ENCODE peak calls at places on chromosome 21, in seven cellular contexts. F is IMR-90, T is A549, V is transverse colon, E is adrenal gland, Z is GM06990, D is MM.1S. N is an unnamed sample.

GRCh38 chr21:21971384-21971783 is 973.2 kb downstream of the NCAM2 start:
- DNase-seq in F (no peak), T (no peak), V (no peak), E (no peak), Z (no peak), D (no peak), N (no peak)

GRCh38 chr21:42281196-42281680 is 34.0 kb downstream of the TFF3 start:
- DNase-seq in F (no peak), T (no peak), V (no peak), E (no peak), Z (no peak), D (no peak), N (no peak)

GRCh38 chr21:42299324-42300044 is 15.7 kb downstream of the TFF3 start:
- DNase-seq in F (no peak), T (no peak), V (no peak), E (no peak), Z (no peak), D (no peak), N (peak)

GRCh38 chr21:38083534-38083933 is 167.3 kb upstream of the KCNJ6 start:
- DNase-seq in F (no peak), T (no peak), V (no peak), E (no peak), Z (no peak), D (no peak), N (no peak)

GRCh38 chr21:37665230-37666024 is 250.8 kb downstream of the KCNJ6 start:
- DNase-seq in F (no peak), T (no peak), V (no peak), E (no peak), Z (no peak), D (no peak), N (no peak)

GRCh38 chr21:34884346-34884929 is 164.7 kb downstream of the RUNX1 start:
- DNase-seq in F (no peak), T (no peak), V (no peak), E (no peak), Z (no peak), D (no peak), N (no peak)

GRCh38 chr21:42081138-42081537 is 10.0 kb downstream of the UMODL1 start:
- DNase-seq in F (no peak), T (no peak), V (no peak), E (no peak), Z (no peak), D (no peak), N (no peak)

GRCh38 chr21:27476696-27477095 is 509.8 kb upstream of the ADAMTS5 start:
- DNase-seq in F (peak), T (no peak), V (no peak), E (no peak), Z (no peak), D (no peak), N (no peak)

GRCh38 chr21:29078884-29079765 is 5.7 kb upstream of the CCT8 start:
- DNase-seq in F (no peak), T (no peak), V (no peak), E (peak), Z (peak), D (peak), N (no peak)

GRCh38 chr21:26966978-26967913 is at the start of gene ADAMTS5:
- DNase-seq in F (peak), T (no peak), V (peak), E (no peak), Z (no peak), D (no peak), N (peak)

GRCh38 chr21:37338671-37339526 is 27.7 kb upstream of the DYRK1A start:
- DNase-seq in F (peak), T (peak), V (no peak), E (peak), Z (no peak), D (no peak), N (peak)

GRCh38 chr21:30207252-30207579 is 8.7 kb downstream of the CLDN8 start:
- DNase-seq in F (no peak), T (no peak), V (no peak), E (no peak), Z (no peak), D (no peak), N (no peak)

GRCh38 chr21:25280061-25280460 is 327.2 kb downstream of the MRPL39 start:
- DNase-seq in F (no peak), T (no peak), V (no peak), E (no peak), Z (no peak), D (no peak), N (no peak)

GRCh38 chr21:34875830-34876229 is 173.3 kb downstream of the RUNX1 start:
- DNase-seq in F (peak), T (no peak), V (no peak), E (no peak), Z (no peak), D (no peak), N (no peak)

GRCh38 chr21:24693779-24694178 is 913.5 kb downstream of the MRPL39 start:
- DNase-seq in F (no peak), T (no peak), V (no peak), E (no peak), Z (no peak), D (no peak), N (no peak)

GRCh38 chr21:19523066-19523465 is 1119.5 kb upstream of the TMPRSS15 start:
- DNase-seq in F (no peak), T (no peak), V (no peak), E (no peak), Z (no peak), D (no peak), N (no peak)

GRCh38 chr21:35649186-35649585 is 411.1 kb downstream of the SETD4 start:
- DNase-seq in F (peak), T (no peak), V (no peak), E (no peak), Z (no peak), D (no peak), N (no peak)

GRCh38 chr21:35048706-35049617 is at the start of gene RUNX1:
- DNase-seq in F (peak), T (no peak), V (peak), E (peak), Z (peak), D (peak), N (peak)

GRCh38 chr21:15826147-15826780 is 96.5 kb downstream of the USP25 start:
- DNase-seq in F (peak), T (peak), V (peak), E (no peak), Z (no peak), D (peak), N (no peak)

GRCh38 chr21:25350056-25350455 is 257.2 kb downstream of the MRPL39 start:
- DNase-seq in F (peak), T (no peak), V (no peak), E (peak), Z (no peak), D (no peak), N (no peak)

GRCh38 chr21:28805885-28806284 is 186.8 kb downstream of the LTN1 start:
- DNase-seq in F (peak), T (no peak), V (no peak), E (no peak), Z (no peak), D (no peak), N (no peak)

GRCh38 chr21:36550761-36551160 is 70.8 kb upstream of the CLDN14 start:
- DNase-seq in F (peak), T (no peak), V (no peak), E (no peak), Z (no peak), D (no peak), N (no peak)

GRCh38 chr21:20739421-20739820 is 258.8 kb upstream of the NCAM2 start:
- DNase-seq in F (no peak), T (no peak), V (no peak), E (no peak), Z (no peak), D (peak), N (no peak)

GRCh38 chr21:30349572-30349971 is 1.2 kb upstream of the KRTAP23-1 start:
- DNase-seq in F (no peak), T (no peak), V (no peak), E (no peak), Z (no peak), D (no peak), N (no peak)

GRCh38 chr21:42145569-42146250 is 73.2 kb upstream of the ABCG1 start:
- DNase-seq in F (peak), T (peak), V (peak), E (peak), Z (no peak), D (peak), N (peak)

GRCh38 chr21:36338975-36339374 is 19.0 kb downstream of the MORC3 start:
- DNase-seq in F (no peak), T (no peak), V (no peak), E (no peak), Z (no peak), D (no peak), N (no peak)

GRCh38 chr21:41612674-41613250 is 104.8 kb upstream of the TMPRSS2 start:
- DNase-seq in F (peak), T (peak), V (peak), E (peak), Z (no peak), D (no peak), N (peak)

GRCh38 chr21:36209626-36210171 is 53.1 kb downstream of the DOP1B start:
- DNase-seq in F (peak), T (no peak), V (peak), E (peak), Z (no peak), D (peak), N (no peak)

GRCh38 chr21:41677671-41678015 is 89.2 kb downstream of the RIPK4 start:
- DNase-seq in F (no peak), T (no peak), V (no peak), E (no peak), Z (no peak), D (no peak), N (no peak)

GRCh38 chr21:41885341-41886024 is 6.3 kb upstream of the PRDM15 start:
- DNase-seq in F (peak), T (no peak), V (no peak), E (no peak), Z (no peak), D (peak), N (no peak)

DNA sequence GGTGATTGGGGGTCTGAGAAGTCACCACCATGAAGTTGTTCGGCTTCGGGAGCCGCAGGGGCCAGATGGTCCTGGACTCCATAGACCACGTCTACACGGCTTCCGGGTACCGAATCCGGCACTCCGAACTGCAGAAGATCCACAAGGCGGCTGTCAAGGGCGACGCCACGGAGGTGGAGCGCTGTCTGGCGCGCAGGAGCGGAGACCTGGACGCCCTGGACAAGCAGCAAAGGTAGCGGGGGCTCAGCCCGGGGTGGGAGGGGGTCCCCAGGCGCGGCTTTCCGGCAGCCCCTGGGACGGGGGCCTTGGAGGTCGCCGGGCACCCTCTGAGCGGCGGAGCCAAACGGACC is 146.5 kb downstream of the LIPI start:
- DNase-seq in F (peak), T (no peak), V (no peak), E (no peak), Z (no peak), D (no peak), N (no peak)
- H3K4me3 ChIP-seq in F (peak), T (no peak), V (no peak), E (no peak), Z (no peak), D (no peak), N (no peak)

DNA sequence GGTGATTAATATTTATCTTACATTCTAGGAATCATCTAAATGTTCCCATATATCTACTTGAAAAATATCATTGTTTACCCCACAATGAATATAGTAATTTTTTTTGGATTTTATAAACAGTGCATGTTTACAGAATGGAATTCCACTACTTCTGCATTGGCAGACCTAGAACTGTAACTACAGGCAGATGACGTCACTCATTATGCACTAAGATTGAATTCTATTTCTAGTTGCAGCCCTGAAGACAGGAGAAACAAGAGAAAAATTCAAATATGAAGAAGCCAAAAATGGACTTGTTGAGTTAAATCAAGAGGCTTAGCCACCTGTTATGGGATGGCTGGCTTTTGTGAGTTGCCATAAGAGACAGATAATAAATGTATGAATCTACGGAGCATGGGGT is 364.7 kb downstream of the PCP4 start:
- DNase-seq in F (no peak), T (no peak), V (no peak), E (no peak), Z (no peak), D (no peak), N (no peak)
- H3K4me3 ChIP-seq in F (no peak), T (no peak), V (no peak), E (no peak), Z (no peak), D (no peak), N (no peak)

GRCh38 chr21:46295177-46295711 is 9.1 kb downstream of the YBEY start:
- DNase-seq in F (peak), T (no peak), V (no peak), E (no peak), Z (no peak), D (no peak), N (peak)

GRCh38 chr21:46299167-46299566 is 13.0 kb downstream of the YBEY start:
- DNase-seq in F (no peak), T (no peak), V (no peak), E (no peak), Z (no peak), D (no peak), N (no peak)

GRCh38 chr21:46295996-46296752 is 10.0 kb downstream of the YBEY start:
- DNase-seq in F (peak), T (no peak), V (peak), E (peak), Z (no peak), D (no peak), N (peak)

GRCh38 chr21:46298083-46298412 is 11.9 kb downstream of the YBEY start:
- DNase-seq in F (no peak), T (no peak), V (no peak), E (no peak), Z (no peak), D (no peak), N (no peak)

DNA sequence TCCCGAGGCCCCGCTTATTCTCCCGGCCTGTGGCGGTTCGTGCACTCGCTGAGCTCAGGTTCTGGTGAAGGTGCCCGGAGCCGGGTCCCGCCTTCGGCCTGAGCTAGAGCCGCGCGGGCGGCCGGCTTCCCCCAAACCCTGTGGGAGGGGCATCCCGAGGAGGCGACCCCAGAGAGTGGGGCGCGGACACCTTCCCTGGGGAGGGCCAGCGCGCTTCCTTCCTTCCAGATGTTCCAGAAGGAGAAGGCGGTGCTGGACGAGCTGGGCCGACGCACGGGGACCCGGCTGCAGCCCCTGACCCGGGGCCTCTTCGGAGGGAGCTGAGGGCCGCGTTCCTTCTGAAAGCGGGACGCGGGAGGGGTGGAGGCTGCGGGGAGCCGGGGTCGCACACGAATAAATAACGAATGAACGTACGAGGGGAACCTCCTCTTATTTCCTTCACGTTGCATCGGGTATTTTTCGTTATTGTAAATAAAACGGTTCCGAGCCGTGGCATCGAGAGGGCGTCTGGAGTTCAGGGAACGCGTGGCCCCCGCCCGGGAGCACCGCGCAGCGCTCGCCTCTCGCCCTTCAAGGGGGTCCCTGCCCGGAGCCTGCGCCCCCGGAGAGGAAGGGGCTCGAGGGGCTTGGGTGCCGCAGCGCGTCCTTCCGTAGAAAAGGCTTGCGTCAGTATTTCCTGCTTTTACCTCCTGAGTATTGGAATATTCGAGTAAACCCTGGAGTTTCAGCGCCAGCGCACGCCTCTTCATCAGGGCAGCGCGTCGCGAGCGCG is 11.4 kb downstream of the YBEY start:
- DNase-seq in F (no peak), T (no peak), V (no peak), E (no peak), Z (no peak), D (no peak), N (peak)
- H3K4me3 ChIP-seq in F (no peak), T (no peak), V (peak), E (no peak), Z (no peak), D (no peak), N (peak)

GRCh38 chr21:17793271-17793670 is 25.9 kb downstream of the C21orf91 start:
- DNase-seq in F (no peak), T (no peak), V (no peak), E (no peak), Z (no peak), D (no peak), N (no peak)
- H3K4me3 ChIP-seq in F (no peak), T (no peak), V (peak), E (no peak), Z (peak), D (peak), N (peak)

GRCh38 chr21:44907225-44907965 is 13.3 kb downstream of the ITGB2 start:
- DNase-seq in F (no peak), T (no peak), V (no peak), E (no peak), Z (no peak), D (no peak), N (no peak)
- H3K4me3 ChIP-seq in F (no peak), T (no peak), V (no peak), E (no peak), Z (no peak), D (no peak), N (no peak)

GRCh38 chr21:44024895-44025353 is 12.8 kb downstream of the TRAPPC10 start:
- DNase-seq in F (peak), T (no peak), V (peak), E (peak), Z (no peak), D (no peak), N (peak)
- H3K4me3 ChIP-seq in F (no peak), T (no peak), V (no peak), E (no peak), Z (no peak), D (no peak), N (no peak)

GRCh38 chr21:43348801-43349261 is 78.1 kb downstream of the SIK1 start:
- DNase-seq in F (no peak), T (no peak), V (no peak), E (no peak), Z (no peak), D (no peak), N (peak)
- H3K4me3 ChIP-seq in F (no peak), T (no peak), V (no peak), E (no peak), Z (no peak), D (no peak), N (peak)